ENCODE peak calls at places on chromosomes 16 and 17, in six cellular contexts. A, W, X, C, Q and S are unnamed samples.

GRCh38 chr17:61571624-61572023 is 19.4 kb downstream of the NACA2 start:
- DNase-seq in A (no peak), W (no peak), X (no peak), C (no peak), Q (no peak), S (no peak)

GRCh38 chr16:58158137-58158536 is 29.0 kb upstream of the CFAP20 start:
- DNase-seq in A (no peak), W (no peak), X (no peak), C (no peak), Q (no peak), S (no peak)

GRCh38 chr17:49962599-49963276 is 6.3 kb upstream of the DLX4 start:
- DNase-seq in A (no peak), W (no peak), X (no peak), C (no peak), Q (no peak), S (no peak)

GRCh38 chr16:78045865-78046581 is 23.7 kb downstream of the CLEC3A start:
- DNase-seq in A (peak; percentile 12), W (peak; percentile 60), X (peak; percentile 68), C (peak; percentile 70), Q (no peak), S (peak; percentile 54)

GRCh38 chr17:17792551-17793377 is 44.0 kb downstream of the SREBF1 start:
- DNase-seq in A (no peak), W (no peak), X (peak; percentile 73), C (no peak), Q (no peak), S (peak; percentile 73)

GRCh38 chr16:6247771-6248170 is 1084.9 kb upstream of the RBFOX1 start:
- DNase-seq in A (no peak), W (no peak), X (no peak), C (no peak), Q (no peak), S (no peak)

GRCh38 chr16:85986931-85987749 is 88.2 kb downstream of the IRF8 start:
- DNase-seq in A (no peak), W (no peak), X (no peak), C (no peak), Q (no peak), S (no peak)

GRCh38 chr17:41959336-41960095 is 7.1 kb upstream of the CNP start:
- DNase-seq in A (peak; percentile 52), W (no peak), X (peak; percentile 34), C (no peak), Q (no peak), S (peak; percentile 66)

GRCh38 chr16:89670496-89671431 is 13.1 kb downstream of the SPATA33 start:
- DNase-seq in A (peak; percentile 43), W (no peak), X (peak; percentile 73), C (no peak), Q (no peak), S (peak; percentile 57)

GRCh38 chr17:83119987-83120864 is 40.8 kb downstream of the METRNL start:
- DNase-seq in A (no peak), W (peak; percentile 20), X (no peak), C (no peak), Q (peak; percentile 46), S (no peak)

GRCh38 chr17:570403-570802 is 144.2 kb downstream of the VPS53 start:
- DNase-seq in A (no peak), W (no peak), X (no peak), C (no peak), Q (no peak), S (no peak)

GRCh38 chr16:2529061-2529931 is 1.9 kb downstream of the CEMP1 start:
- DNase-seq in A (no peak), W (no peak), X (no peak), C (no peak), Q (peak; percentile 55), S (peak; percentile 12)

GRCh38 chr17:41705271-41705991 is 6.7 kb upstream of the GAST start:
- DNase-seq in A (peak; percentile 59), W (no peak), X (peak; percentile 71), C (no peak), Q (no peak), S (peak; percentile 73)

GRCh38 chr16:71626858-71627213 is 852 bp downstream of the MARVELD3 start:
- DNase-seq in A (no peak), W (no peak), X (no peak), C (peak; percentile 39), Q (no peak), S (no peak)

GRCh38 chr17:42563543-42563942 is 1.6 kb downstream of the COASY start:
- DNase-seq in A (peak; percentile 38), W (no peak), X (no peak), C (no peak), Q (no peak), S (no peak)

GRCh38 chr16:86061318-86061695 is 162.3 kb downstream of the IRF8 start:
- DNase-seq in A (no peak), W (no peak), X (no peak), C (no peak), Q (no peak), S (no peak)

GRCh38 chr17:39700148-39700987 is 504 bp downstream of the ERBB2 start:
- DNase-seq in A (peak; percentile 29), W (no peak), X (peak; percentile 38), C (no peak), Q (no peak), S (peak; percentile 7)

GRCh38 chr16:48444574-48444973 is 59.4 kb upstream of the SIAH1 start:
- DNase-seq in A (peak; percentile 88), W (no peak), X (peak; percentile 91), C (no peak), Q (peak; percentile 59), S (peak; percentile 94)

GRCh38 chr16:66695474-66695934 is 1.0 kb downstream of the CMTM4 start:
- DNase-seq in A (no peak), W (no peak), X (no peak), C (no peak), Q (no peak), S (no peak)

GRCh38 chr17:32878211-32878610 is 1.3 kb upstream of the MYO1D start:
- DNase-seq in A (peak; percentile 47), W (no peak), X (peak; percentile 49), C (peak; percentile 83), Q (peak; percentile 74), S (peak; percentile 32)

GRCh38 chr16:3058173-3059030 is 7.0 kb upstream of the IL32 start:
- DNase-seq in A (peak; percentile 41), W (peak; percentile 44), X (peak; percentile 23), C (no peak), Q (no peak), S (no peak)

GRCh38 chr16:87325480-87325879 is 8.3 kb upstream of the C16orf95 start:
- DNase-seq in A (no peak), W (no peak), X (no peak), C (no peak), Q (peak; percentile 54), S (peak; percentile 10)

GRCh38 chr17:27565874-27566672 is 64.9 kb upstream of the LGALS9 start:
- DNase-seq in A (no peak), W (no peak), X (peak; percentile 67), C (no peak), Q (no peak), S (peak; percentile 84)

GRCh38 chr16:78281115-78281514 is 181.7 kb downstream of the WWOX start:
- DNase-seq in A (no peak), W (no peak), X (no peak), C (no peak), Q (no peak), S (no peak)

GRCh38 chr17:10616502-10617119 is 40.5 kb downstream of the MYH3 start:
- DNase-seq in A (peak; percentile 77), W (peak; percentile 69), X (peak; percentile 55), C (peak; percentile 77), Q (peak; percentile 91), S (peak; percentile 61)

GRCh38 chr16:73298562-73298961 is 250.6 kb upstream of the ZFHX3 start:
- DNase-seq in A (peak; percentile 62), W (no peak), X (peak; percentile 76), C (no peak), Q (no peak), S (peak; percentile 61)

GRCh38 chr17:78889525-78889924 is 13.5 kb downstream of the CEP295NL start:
- DNase-seq in A (no peak), W (no peak), X (no peak), C (no peak), Q (no peak), S (no peak)

GRCh38 chr17:6468051-6468790 is 24.0 kb downstream of the PIMREG start:
- DNase-seq in A (no peak), W (no peak), X (no peak), C (no peak), Q (no peak), S (no peak)

GRCh38 chr17:4174556-4174955 is 31.6 kb downstream of the CYB5D2 start:
- DNase-seq in A (no peak), W (no peak), X (no peak), C (no peak), Q (no peak), S (no peak)

GRCh38 chr17:82267575-82268379 is 5.7 kb downstream of the CSNK1D start:
- DNase-seq in A (peak; percentile 98), W (peak; percentile 94), X (peak; percentile 97), C (peak; percentile 95), Q (peak; percentile 99), S (peak; percentile 96)

GRCh38 chr17:74525781-74526288 is 5.4 kb downstream of the CD300LB start:
- DNase-seq in A (no peak), W (no peak), X (no peak), C (no peak), Q (no peak), S (no peak)

GRCh38 chr17:57553525-57553924 is 191.6 kb downstream of the CCDC182 start:
- DNase-seq in A (no peak), W (no peak), X (peak; percentile 86), C (no peak), Q (no peak), S (peak; percentile 80)

GRCh38 chr17:7192271-7192937 is 13.2 kb upstream of the ASGR1 start:
- DNase-seq in A (no peak), W (no peak), X (no peak), C (no peak), Q (no peak), S (no peak)

GRCh38 chr17:82496529-82497434 is 22.8 kb upstream of the FOXK2 start:
- DNase-seq in A (peak; percentile 95), W (peak; percentile 98), X (peak; percentile 93), C (peak; percentile 98), Q (peak; percentile 99), S (peak; percentile 92)

GRCh38 chr17:67376509-67376891 is 581 bp upstream of the PITPNC1 start:
- DNase-seq in A (peak; percentile 40), W (no peak), X (peak; percentile 78), C (no peak), Q (no peak), S (peak; percentile 59)